ENCODE peak calls at places on chromosomes 12 and 14, in four cellular contexts. W is left ventricle myocardium superior, O is aorta, V is left lobe of liver. X is an unnamed sample.

GRCh38 chr12:21813751-21814150 is 39.2 kb upstream of the KCNJ8 start:
- ATAC-seq in W (peak; percentile 86), O (no peak), V (no peak), X (no peak)

GRCh38 chr12:77686760-77687159 is 143.9 kb upstream of the NAV3 start:
- ATAC-seq in V (no peak), O (no peak), W (no peak), X (no peak)

GRCh38 chr12:79618848-79619404 is 71.8 kb downstream of the PAWR start:
- ATAC-seq in W (no peak), O (no peak), V (no peak), X (no peak)

GRCh38 chr12:121033625-121034349 is 5.3 kb downstream of the OASL start:
- ATAC-seq in V (no peak), O (no peak), W (no peak), X (no peak)

GRCh38 chr12:122825773-122826724 is 9.2 kb upstream of the HIP1R start:
- ATAC-seq in W (no peak), O (no peak), V (peak; percentile 89), X (no peak)

GRCh38 chr12:58142991-58143390 is 201.6 kb downstream of the ATP23 start:
- ATAC-seq in V (no peak), W (no peak), O (no peak), X (no peak)

GRCh38 chr14:19947413-19948090 is 16.8 kb downstream of the OR4K1 start:
- ATAC-seq in O (no peak), V (peak; percentile 48), W (no peak), X (no peak)

GRCh38 chr12:55681142-55682077 is 26.3 kb downstream of the ITGA7 start:
- ATAC-seq in W (peak; percentile 85), V (peak; percentile 87), O (peak; percentile 70), X (peak; percentile 72)

GRCh38 chr12:69468237-69469026 is 1.8 kb upstream of the FRS2 start:
- ATAC-seq in V (no peak), O (no peak), W (no peak), X (no peak)

GRCh38 chr12:618626-619025 is 44.6 kb downstream of the NINJ2 start:
- ATAC-seq in V (no peak), O (no peak), W (no peak), X (no peak)

GRCh38 chr14:41604793-41605534 is 1.7 kb upstream of the LRFN5 start:
- ATAC-seq in V (no peak), W (peak; percentile 71), O (peak; percentile 39), X (peak; percentile 52)

GRCh38 chr14:75138492-75138891 is 11.6 kb upstream of the NEK9 start:
- ATAC-seq in W (peak; percentile 25), V (peak; percentile 29), O (no peak), X (no peak)

GRCh38 chr14:68608235-68608962 is 184.5 kb downstream of the ZFP36L1 start:
- ATAC-seq in O (peak; percentile 28), W (peak; percentile 55), V (peak; percentile 51), X (peak; percentile 29)

GRCh38 chr12:47834199-47835016 is 14.7 kb upstream of the HDAC7 start:
- ATAC-seq in W (no peak), O (no peak), V (no peak), X (no peak)

GRCh38 chr12:54173906-54174471 is 14.8 kb downstream of the SMUG1 start:
- ATAC-seq in V (no peak), W (no peak), O (no peak), X (no peak)

X was measured in gastroesophageal sphincter.